ENCODE peak calls at places on chromosomes 12 and 14, in ten cellular contexts. I, P, J, E, M, V, L, U, O and B are unnamed samples.

GRCh38 chr14:73014105-73014504 is 12.8 kb downstream of the ZFYVE1 start:
- DNase-seq in I (no peak), P (no peak), J (no peak), E (no peak), M (no peak), V (no peak), L (peak; percentile 40), U (no peak), O (peak; percentile 76), B (no peak)

GRCh38 chr14:52703225-52703624 is 3.8 kb upstream of the PSMC6 start:
- DNase-seq in I (peak; percentile 97), P (no peak), J (no peak), E (peak; percentile 90), M (peak; percentile 98), V (no peak), L (no peak), U (peak; percentile 26), O (no peak), B (peak; percentile 64)

GRCh38 chr14:77319416-77319815 is 1.3 kb downstream of the POMT2 start:
- DNase-seq in I (peak; percentile 49), P (no peak), J (no peak), E (no peak), M (no peak), V (no peak), L (no peak), U (no peak), O (no peak), B (no peak)

GRCh38 chr14:100439781-100440180 is 116.6 kb downstream of the SLC25A47 start:
- DNase-seq in I (peak; percentile 44), P (no peak), J (no peak), E (no peak), M (peak; percentile 39), V (no peak), L (no peak), U (peak; percentile 41), O (no peak), B (peak; percentile 62)

GRCh38 chr14:88421286-88421685 is 35.8 kb downstream of the SPATA7 start:
- DNase-seq in I (no peak), P (no peak), J (no peak), E (peak; percentile 42), M (no peak), V (no peak), L (no peak), U (no peak), O (no peak), B (no peak)

GRCh38 chr12:121797937-121798801 is 4.7 kb upstream of the RHOF start:
- DNase-seq in I (peak; percentile 62), P (no peak), J (peak; percentile 80), E (no peak), M (no peak), V (peak; percentile 41), L (no peak), U (peak; percentile 81), O (no peak), B (no peak)

GRCh38 chr14:67420102-67420739 is 8.3 kb upstream of the PLEK2 start:
- DNase-seq in I (peak; percentile 47), P (no peak), J (no peak), E (no peak), M (no peak), V (no peak), L (peak; percentile 53), U (no peak), O (no peak), B (no peak)

GRCh38 chr14:33342299-33342974 is 403.8 kb downstream of the NPAS3 start:
- DNase-seq in I (peak; percentile 25), P (no peak), J (no peak), E (no peak), M (no peak), V (no peak), L (no peak), U (no peak), O (no peak), B (no peak)

GRCh38 chr12:3242199-3242863 is 165.2 kb downstream of the TSPAN9 start:
- DNase-seq in I (no peak), P (no peak), J (no peak), E (no peak), M (no peak), V (no peak), L (no peak), U (no peak), O (no peak), B (no peak)

GRCh38 chr14:90116444-90116843 is 54.6 kb downstream of the KCNK13 start:
- DNase-seq in I (no peak), P (no peak), J (no peak), E (no peak), M (no peak), V (no peak), L (no peak), U (no peak), O (no peak), B (no peak)

GRCh38 chr14:90111895-90112534 is 50.2 kb downstream of the KCNK13 start:
- DNase-seq in I (peak; percentile 88), P (no peak), J (no peak), E (no peak), M (peak; percentile 89), V (no peak), L (no peak), U (no peak), O (no peak), B (no peak)

GRCh38 chr14:90109858-90110257 is 48.1 kb downstream of the KCNK13 start:
- DNase-seq in I (peak; percentile 69), P (no peak), J (no peak), E (no peak), M (peak; percentile 19), V (no peak), L (peak; percentile 21), U (no peak), O (no peak), B (no peak)

GRCh38 chr14:90115780-90116179 is 54.0 kb downstream of the KCNK13 start:
- DNase-seq in I (peak; percentile 60), P (no peak), J (no peak), E (no peak), M (no peak), V (no peak), L (no peak), U (no peak), O (no peak), B (no peak)

GRCh38 chr14:90114554-90114953 is 52.8 kb downstream of the KCNK13 start:
- DNase-seq in I (no peak), P (no peak), J (no peak), E (no peak), M (no peak), V (no peak), L (no peak), U (no peak), O (no peak), B (no peak)
- TF ChIP-seq CTCF in I (peak; percentile 29), P (no peak), J (no peak), E (peak; percentile 18), M (no peak), V (no peak), L (no peak), U (no peak), O (no peak), B (no peak)

DNA sequence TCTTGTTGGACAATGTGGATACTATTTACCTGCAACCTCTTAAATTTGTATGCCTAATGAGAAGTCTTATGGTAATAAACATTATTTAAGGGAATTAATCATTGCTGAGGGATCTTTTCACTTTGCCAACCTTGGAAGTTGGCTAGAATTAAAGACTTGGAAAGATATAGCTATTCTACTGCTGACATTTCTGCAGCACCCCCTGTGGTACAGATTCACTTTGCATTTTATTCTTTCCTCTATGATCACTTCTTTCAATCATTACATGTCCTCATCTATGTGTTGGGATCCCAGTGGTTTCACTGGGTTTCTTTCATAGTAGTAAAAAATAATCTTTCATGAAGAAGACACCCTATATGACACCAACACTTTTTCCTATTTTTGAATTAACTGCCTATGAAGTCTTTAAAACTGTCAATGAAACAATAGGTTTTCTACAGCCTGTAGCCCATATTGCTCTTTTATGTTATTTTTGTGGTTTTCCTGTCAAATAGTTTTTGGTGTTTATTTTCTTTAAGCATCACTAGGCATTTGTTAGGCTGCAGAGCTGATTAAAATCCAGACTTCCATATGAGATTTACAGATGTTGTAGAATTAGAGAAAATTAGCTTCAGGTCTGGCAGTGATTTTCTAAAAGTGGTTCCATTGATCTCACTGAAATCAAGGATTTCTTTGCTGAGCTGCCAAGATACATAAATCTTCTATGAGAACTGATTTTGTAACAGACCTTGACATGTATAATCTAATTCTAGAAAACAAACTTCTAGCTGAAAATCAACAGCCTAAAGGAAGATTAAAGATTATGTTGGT is 256.1 kb downstream of the NAV3 start:
- DNase-seq in I (peak; percentile 11), P (no peak), J (no peak), E (no peak), M (no peak), V (no peak), L (no peak), U (no peak), O (no peak), B (no peak)
- TF ChIP-seq CTCF in I (peak; percentile 41), P (no peak), J (no peak), E (no peak), M (peak; percentile 39), V (no peak), L (no peak), U (no peak), O (no peak), B (no peak)

GRCh38 chr12:100142851-100143559 is at the start of gene BLTP3B:
- DNase-seq in I (peak; percentile 76), P (peak; percentile 87), J (peak; percentile 94), E (no peak), M (peak; percentile 78), V (peak; percentile 87), L (peak; percentile 96), U (peak; percentile 95), O (peak; percentile 91), B (peak; percentile 88)

GRCh38 chr12:100141666-100141997 is 1.0 kb downstream of the BLTP3B start:
- DNase-seq in I (peak; percentile 91), P (no peak), J (no peak), E (peak; percentile 72), M (peak; percentile 93), V (peak; percentile 67), L (peak; percentile 53), U (no peak), O (no peak), B (no peak)

GRCh38 chr12:100141998-100142850 is 450 bp downstream of the BLTP3B start:
- DNase-seq in I (peak; percentile 13), P (no peak), J (peak; percentile 63), E (no peak), M (no peak), V (peak; percentile 49), L (peak; percentile 64), U (peak; percentile 40), O (peak; percentile 41), B (no peak)

GRCh38 chr12:100133200-100133599 is 9.5 kb downstream of the BLTP3B start:
- DNase-seq in I (no peak), P (no peak), J (no peak), E (no peak), M (no peak), V (no peak), L (no peak), U (no peak), O (no peak), B (no peak)

GRCh38 chr12:100138048-100138907 is 4.4 kb downstream of the BLTP3B start:
- DNase-seq in I (peak; percentile 45), P (no peak), J (no peak), E (no peak), M (peak; percentile 42), V (no peak), L (no peak), U (no peak), O (no peak), B (no peak)
- TF ChIP-seq CTCF in I (peak; percentile 80), P (no peak), J (no peak), E (peak; percentile 30), M (peak; percentile 39), V (no peak), L (no peak), U (peak; percentile 25), O (peak; percentile 53), B (peak; percentile 53)

GRCh38 chr12:124286414-124286813 is 8.5 kb upstream of the RFLNA start:
- DNase-seq in I (no peak), P (no peak), J (no peak), E (no peak), M (no peak), V (no peak), L (no peak), U (no peak), O (no peak), B (no peak)
- TF ChIP-seq CTCF in I (no peak), P (no peak), J (no peak), E (no peak), M (no peak), V (no peak), L (no peak), U (no peak), O (no peak), B (no peak)